ENCODE peak calls at places on chromosomes 11 and 22, in ten cellular contexts. One of them, this sample, is unnamed.

GRCh38 chr11:127640822-127641485 is 640.4 kb upstream of the KIRREL3 start:
- DNase-seq in astrocyte: peak
- DNase-seq in IMR-90: peak
- DNase-seq in body of pancreas: no peak
- DNase-seq in upper lobe of right lung: no peak
- DNase-seq in lung: no peak
- DNase-seq in cardiac muscle cell: no peak
- DNase-seq in H9: no peak
- DNase-seq in transverse colon: no peak
- DNase-seq in foreskin keratinocyte: no peak
- DNase-seq in this sample: no peak

GRCh38 chr11:111395081-111395480 is 16.0 kb upstream of the POU2AF1 start:
- DNase-seq in H9: no peak
- DNase-seq in IMR-90: no peak
- DNase-seq in upper lobe of right lung: no peak
- DNase-seq in astrocyte: no peak
- DNase-seq in transverse colon: no peak
- DNase-seq in body of pancreas: peak
- DNase-seq in cardiac muscle cell: no peak
- DNase-seq in lung: no peak
- DNase-seq in foreskin keratinocyte: no peak
- DNase-seq in this sample: no peak

GRCh38 chr11:1655168-1656060 is 25.8 kb downstream of the KRTAP5-5 start:
- DNase-seq in body of pancreas: no peak
- DNase-seq in lung: no peak
- DNase-seq in foreskin keratinocyte: no peak
- DNase-seq in transverse colon: no peak
- DNase-seq in upper lobe of right lung: peak
- DNase-seq in IMR-90: no peak
- DNase-seq in H9: no peak
- DNase-seq in astrocyte: no peak
- DNase-seq in cardiac muscle cell: no peak
- DNase-seq in this sample: peak

GRCh38 chr11:77309401-77310085 is 8.1 kb upstream of the GDPD4 start:
- DNase-seq in body of pancreas: no peak
- DNase-seq in lung: no peak
- DNase-seq in H9: no peak
- DNase-seq in upper lobe of right lung: no peak
- DNase-seq in cardiac muscle cell: no peak
- DNase-seq in foreskin keratinocyte: no peak
- DNase-seq in IMR-90: peak
- DNase-seq in astrocyte: no peak
- DNase-seq in transverse colon: no peak
- DNase-seq in this sample: no peak

GRCh38 chr22:24763872-24764485 is 10.5 kb downstream of the PIWIL3 start:
- DNase-seq in H9: peak
- DNase-seq in astrocyte: no peak
- DNase-seq in upper lobe of right lung: no peak
- DNase-seq in lung: no peak
- DNase-seq in transverse colon: no peak
- DNase-seq in cardiac muscle cell: no peak
- DNase-seq in foreskin keratinocyte: no peak
- DNase-seq in body of pancreas: no peak
- DNase-seq in IMR-90: no peak
- DNase-seq in this sample: no peak

GRCh38 chr11:30487200-30487898 is 98.8 kb downstream of the MPPED2 start:
- DNase-seq in astrocyte: no peak
- DNase-seq in body of pancreas: no peak
- DNase-seq in cardiac muscle cell: peak
- DNase-seq in IMR-90: peak
- DNase-seq in lung: no peak
- DNase-seq in upper lobe of right lung: no peak
- DNase-seq in H9: no peak
- DNase-seq in foreskin keratinocyte: no peak
- DNase-seq in transverse colon: peak
- DNase-seq in this sample: no peak

GRCh38 chr11:85922367-85922766 is 67.2 kb downstream of the CCDC83 start:
- DNase-seq in body of pancreas: no peak
- DNase-seq in astrocyte: no peak
- DNase-seq in upper lobe of right lung: no peak
- DNase-seq in IMR-90: no peak
- DNase-seq in cardiac muscle cell: no peak
- DNase-seq in H9: no peak
- DNase-seq in transverse colon: no peak
- DNase-seq in foreskin keratinocyte: no peak
- DNase-seq in lung: no peak
- DNase-seq in this sample: no peak

GRCh38 chr11:1255151-1255550 is 32.3 kb downstream of the MUC5B start:
- DNase-seq in IMR-90: no peak
- DNase-seq in upper lobe of right lung: no peak
- DNase-seq in cardiac muscle cell: no peak
- DNase-seq in astrocyte: no peak
- DNase-seq in transverse colon: no peak
- DNase-seq in H9: no peak
- DNase-seq in body of pancreas: no peak
- DNase-seq in foreskin keratinocyte: no peak
- DNase-seq in lung: no peak
- DNase-seq in this sample: no peak

GRCh38 chr11:44632466-44633123 is 67.1 kb downstream of the CD82 start:
- DNase-seq in cardiac muscle cell: peak
- DNase-seq in H9: peak
- DNase-seq in foreskin keratinocyte: no peak
- DNase-seq in transverse colon: peak
- DNase-seq in IMR-90: no peak
- DNase-seq in body of pancreas: no peak
- DNase-seq in lung: peak
- DNase-seq in astrocyte: no peak
- DNase-seq in upper lobe of right lung: peak
- DNase-seq in this sample: peak

GRCh38 chr11:67167086-67167485 is 48.0 kb downstream of the KDM2A start:
- DNase-seq in foreskin keratinocyte: no peak
- DNase-seq in cardiac muscle cell: no peak
- DNase-seq in body of pancreas: no peak
- DNase-seq in transverse colon: no peak
- DNase-seq in upper lobe of right lung: no peak
- DNase-seq in H9: no peak
- DNase-seq in astrocyte: peak
- DNase-seq in IMR-90: no peak
- DNase-seq in lung: no peak
- DNase-seq in this sample: no peak

GRCh38 chr11:33000181-33000580 is 15.5 kb upstream of the DEPDC7 start:
- DNase-seq in transverse colon: no peak
- DNase-seq in cardiac muscle cell: peak
- DNase-seq in lung: no peak
- DNase-seq in body of pancreas: no peak
- DNase-seq in upper lobe of right lung: no peak
- DNase-seq in foreskin keratinocyte: no peak
- DNase-seq in IMR-90: peak
- DNase-seq in H9: no peak
- DNase-seq in astrocyte: peak
- DNase-seq in this sample: no peak

GRCh38 chr11:78331711-78332110 is 85.9 kb downstream of the GAB2 start:
- DNase-seq in cardiac muscle cell: no peak
- DNase-seq in H9: no peak
- DNase-seq in upper lobe of right lung: no peak
- DNase-seq in lung: no peak
- DNase-seq in astrocyte: no peak
- DNase-seq in IMR-90: no peak
- DNase-seq in body of pancreas: no peak
- DNase-seq in transverse colon: no peak
- DNase-seq in foreskin keratinocyte: no peak
- DNase-seq in this sample: no peak

GRCh38 chr22:19047993-19048392 is 74.2 kb downstream of the DGCR2 start:
- DNase-seq in upper lobe of right lung: peak
- DNase-seq in cardiac muscle cell: no peak
- DNase-seq in foreskin keratinocyte: no peak
- DNase-seq in IMR-90: no peak
- DNase-seq in lung: no peak
- DNase-seq in H9: no peak
- DNase-seq in astrocyte: no peak
- DNase-seq in transverse colon: no peak
- DNase-seq in body of pancreas: no peak
- DNase-seq in this sample: no peak

GRCh38 chr22:37162221-37163095 is 12.7 kb upstream of the IL2RB start:
- DNase-seq in cardiac muscle cell: no peak
- DNase-seq in transverse colon: peak
- DNase-seq in H9: no peak
- DNase-seq in foreskin keratinocyte: no peak
- DNase-seq in IMR-90: no peak
- DNase-seq in lung: no peak
- DNase-seq in astrocyte: no peak
- DNase-seq in upper lobe of right lung: no peak
- DNase-seq in body of pancreas: no peak
- DNase-seq in this sample: no peak

GRCh38 chr11:117511981-117512448 is 184.4 kb downstream of the CEP164 start:
- DNase-seq in foreskin keratinocyte: no peak
- DNase-seq in lung: no peak
- DNase-seq in transverse colon: peak
- DNase-seq in astrocyte: no peak
- DNase-seq in H9: no peak
- DNase-seq in cardiac muscle cell: no peak
- DNase-seq in upper lobe of right lung: no peak
- DNase-seq in IMR-90: no peak
- DNase-seq in body of pancreas: no peak
- DNase-seq in this sample: no peak

GRCh38 chr11:55457641-55458040 is 89.9 kb downstream of the OR4A15 start:
- DNase-seq in astrocyte: no peak
- DNase-seq in upper lobe of right lung: no peak
- DNase-seq in body of pancreas: no peak
- DNase-seq in lung: no peak
- DNase-seq in H9: no peak
- DNase-seq in foreskin keratinocyte: no peak
- DNase-seq in cardiac muscle cell: no peak
- DNase-seq in IMR-90: no peak
- DNase-seq in transverse colon: no peak
- DNase-seq in this sample: no peak

GRCh38 chr22:21444701-21445436 is 22.3 kb upstream of the TMEM191C start:
- DNase-seq in astrocyte: no peak
- DNase-seq in cardiac muscle cell: no peak
- DNase-seq in H9: peak
- DNase-seq in IMR-90: no peak
- DNase-seq in upper lobe of right lung: peak
- DNase-seq in body of pancreas: peak
- DNase-seq in foreskin keratinocyte: no peak
- DNase-seq in lung: peak
- DNase-seq in transverse colon: no peak
- DNase-seq in this sample: peak

GRCh38 chr11:133608496-133608895 is 76.2 kb upstream of the OPCML start:
- DNase-seq in upper lobe of right lung: no peak
- DNase-seq in IMR-90: no peak
- DNase-seq in lung: no peak
- DNase-seq in foreskin keratinocyte: no peak
- DNase-seq in cardiac muscle cell: no peak
- DNase-seq in body of pancreas: no peak
- DNase-seq in astrocyte: no peak
- DNase-seq in transverse colon: no peak
- DNase-seq in H9: no peak
- DNase-seq in this sample: peak

GRCh38 chr22:36010090-36010489 is 18.5 kb downstream of the RBFOX2 start:
- DNase-seq in foreskin keratinocyte: no peak
- DNase-seq in transverse colon: no peak
- DNase-seq in IMR-90: no peak
- DNase-seq in H9: peak
- DNase-seq in cardiac muscle cell: no peak
- DNase-seq in astrocyte: no peak
- DNase-seq in lung: no peak
- DNase-seq in body of pancreas: peak
- DNase-seq in upper lobe of right lung: no peak
- DNase-seq in this sample: no peak
- H3K27ac ChIP-seq in foreskin keratinocyte: no peak
- H3K27ac ChIP-seq in transverse colon: peak
- H3K27ac ChIP-seq in IMR-90: peak
- H3K27ac ChIP-seq in H9: no peak
- H3K27ac ChIP-seq in cardiac muscle cell: peak
- H3K27ac ChIP-seq in astrocyte: peak
- H3K27ac ChIP-seq in lung: no peak
- H3K27ac ChIP-seq in body of pancreas: no peak
- H3K27ac ChIP-seq in upper lobe of right lung: no peak
- H3K27ac ChIP-seq in this sample: no peak

DNA sequence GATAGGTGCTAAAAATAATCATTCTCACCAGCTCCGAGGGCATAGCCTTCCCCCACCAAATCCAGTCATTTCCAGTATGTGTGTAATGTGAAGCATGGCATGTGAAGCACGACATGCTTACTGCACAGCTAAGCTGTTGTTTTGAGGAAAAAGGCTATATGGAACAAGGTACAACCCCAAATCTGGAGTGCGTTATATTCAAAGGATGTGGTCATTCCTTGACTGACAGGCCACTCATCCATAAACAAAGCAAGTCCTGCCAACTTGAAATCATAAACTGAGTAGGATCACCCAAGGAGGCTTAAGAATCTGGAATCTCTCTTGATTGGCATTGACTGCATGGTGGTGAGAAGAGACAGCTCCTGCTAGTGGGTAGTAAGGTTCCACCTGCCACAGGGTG is 3.7 kb downstream of the MAP6 start:
- DNase-seq in upper lobe of right lung: no peak
- DNase-seq in cardiac muscle cell: no peak
- DNase-seq in H9: no peak
- DNase-seq in transverse colon: no peak
- DNase-seq in foreskin keratinocyte: no peak
- DNase-seq in lung: no peak
- DNase-seq in body of pancreas: no peak
- DNase-seq in astrocyte: no peak
- DNase-seq in IMR-90: no peak
- DNase-seq in this sample: no peak
- H3K27ac ChIP-seq in upper lobe of right lung: no peak
- H3K27ac ChIP-seq in cardiac muscle cell: no peak
- H3K27ac ChIP-seq in H9: no peak
- H3K27ac ChIP-seq in transverse colon: no peak
- H3K27ac ChIP-seq in foreskin keratinocyte: no peak
- H3K27ac ChIP-seq in lung: no peak
- H3K27ac ChIP-seq in body of pancreas: no peak
- H3K27ac ChIP-seq in astrocyte: no peak
- H3K27ac ChIP-seq in IMR-90: no peak
- H3K27ac ChIP-seq in this sample: no peak

DNA sequence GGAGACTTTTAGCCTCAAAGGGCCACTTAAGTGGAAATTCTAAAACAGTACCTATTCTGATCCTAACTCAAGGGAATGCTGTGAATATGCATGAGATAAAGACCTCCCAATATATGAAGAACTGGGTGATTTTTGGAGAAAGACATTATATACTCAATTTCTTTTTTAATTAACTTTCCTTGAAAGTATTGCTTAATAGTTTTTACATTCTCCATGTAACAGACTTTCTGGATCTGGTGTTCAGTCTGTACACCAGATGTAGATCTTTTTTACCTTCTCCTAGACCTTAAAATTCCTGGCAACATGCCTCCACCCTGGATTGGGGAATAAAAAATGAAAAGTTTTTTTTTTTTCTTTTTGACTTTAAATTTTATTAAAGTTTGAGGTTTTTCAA is 777 bp downstream of the NNMT start:
- DNase-seq in cardiac muscle cell: peak
- DNase-seq in H9: no peak
- DNase-seq in IMR-90: no peak
- DNase-seq in body of pancreas: no peak
- DNase-seq in transverse colon: no peak
- DNase-seq in lung: no peak
- DNase-seq in upper lobe of right lung: no peak
- DNase-seq in astrocyte: no peak
- DNase-seq in foreskin keratinocyte: no peak
- DNase-seq in this sample: no peak
- H3K27ac ChIP-seq in cardiac muscle cell: no peak
- H3K27ac ChIP-seq in H9: no peak
- H3K27ac ChIP-seq in IMR-90: peak
- H3K27ac ChIP-seq in body of pancreas: no peak
- H3K27ac ChIP-seq in transverse colon: peak
- H3K27ac ChIP-seq in lung: peak
- H3K27ac ChIP-seq in upper lobe of right lung: peak
- H3K27ac ChIP-seq in astrocyte: peak
- H3K27ac ChIP-seq in foreskin keratinocyte: no peak
- H3K27ac ChIP-seq in this sample: no peak

GRCh38 chr11:75174348-75174747 is 23.4 kb downstream of the SLCO2B1 start:
- DNase-seq in H9: no peak
- DNase-seq in IMR-90: no peak
- DNase-seq in lung: no peak
- DNase-seq in cardiac muscle cell: no peak
- DNase-seq in astrocyte: no peak
- DNase-seq in upper lobe of right lung: no peak
- DNase-seq in transverse colon: no peak
- DNase-seq in body of pancreas: no peak
- DNase-seq in foreskin keratinocyte: no peak
- DNase-seq in this sample: no peak
- H3K27ac ChIP-seq in H9: no peak
- H3K27ac ChIP-seq in IMR-90: no peak
- H3K27ac ChIP-seq in lung: peak
- H3K27ac ChIP-seq in cardiac muscle cell: no peak
- H3K27ac ChIP-seq in astrocyte: no peak
- H3K27ac ChIP-seq in upper lobe of right lung: peak
- H3K27ac ChIP-seq in transverse colon: peak
- H3K27ac ChIP-seq in body of pancreas: no peak
- H3K27ac ChIP-seq in foreskin keratinocyte: no peak
- H3K27ac ChIP-seq in this sample: peak